ENCODE peak calls at places on chromosomes 1 and 21, in four cellular contexts. One of them, this sample, is unnamed.

GRCh38 chr21:33954395-33954794 is 38.8 kb upstream of the ATP5PO start:
- DNase-seq in PC-9: no peak
- DNase-seq in cardiac muscle cell: no peak
- DNase-seq in osteoblast: no peak
- DNase-seq in this sample: no peak

GRCh38 chr1:84834419-84835064 is 58.5 kb downstream of the LPAR3 start:
- DNase-seq in osteoblast: peak
- DNase-seq in cardiac muscle cell: no peak
- DNase-seq in PC-9: no peak
- DNase-seq in this sample: no peak

GRCh38 chr21:31343680-31344480 is at the start of gene TIAM1:
- DNase-seq in cardiac muscle cell: peak
- DNase-seq in PC-9: peak
- DNase-seq in osteoblast: peak
- DNase-seq in this sample: no peak

GRCh38 chr1:46757256-46757955 is 38.5 kb upstream of the EFCAB14 start:
- DNase-seq in osteoblast: no peak
- DNase-seq in cardiac muscle cell: no peak
- DNase-seq in PC-9: peak
- DNase-seq in this sample: no peak

GRCh38 chr1:158020877-158021630 is 27.6 kb downstream of the KIRREL1 start:
- DNase-seq in PC-9: no peak
- DNase-seq in osteoblast: no peak
- DNase-seq in cardiac muscle cell: no peak
- DNase-seq in this sample: no peak

GRCh38 chr1:33152685-33153432 is 29.0 kb downstream of the TRIM62 start:
- DNase-seq in osteoblast: peak
- DNase-seq in cardiac muscle cell: no peak
- DNase-seq in PC-9: no peak
- DNase-seq in this sample: no peak

GRCh38 chr1:201546093-201546492 is 7.2 kb downstream of the NAV1 start:
- DNase-seq in cardiac muscle cell: peak
- DNase-seq in PC-9: no peak
- DNase-seq in osteoblast: no peak
- DNase-seq in this sample: no peak

GRCh38 chr1:111422546-111423391 is 4.8 kb downstream of the OVGP1 start:
- DNase-seq in osteoblast: no peak
- DNase-seq in cardiac muscle cell: no peak
- DNase-seq in PC-9: peak
- DNase-seq in this sample: no peak

GRCh38 chr1:4650486-4650885 is 3.9 kb upstream of the AJAP1 start:
- DNase-seq in cardiac muscle cell: no peak
- DNase-seq in osteoblast: no peak
- DNase-seq in PC-9: no peak
- DNase-seq in this sample: no peak

GRCh38 chr1:116496380-116496779 is 74.4 kb downstream of the CD58 start:
- DNase-seq in PC-9: no peak
- DNase-seq in cardiac muscle cell: no peak
- DNase-seq in osteoblast: peak
- DNase-seq in this sample: no peak

GRCh38 chr1:232438476-232438875 is 191.5 kb downstream of the SIPA1L2 start:
- DNase-seq in cardiac muscle cell: no peak
- DNase-seq in osteoblast: no peak
- DNase-seq in PC-9: no peak
- DNase-seq in this sample: no peak

GRCh38 chr1:202159534-202160371 is 649 bp downstream of the PTPN7 start:
- DNase-seq in cardiac muscle cell: no peak
- DNase-seq in osteoblast: no peak
- DNase-seq in PC-9: no peak
- DNase-seq in this sample: no peak

GRCh38 chr1:172451002-172451443 is 7.2 kb upstream of the PIGC start:
- DNase-seq in osteoblast: no peak
- DNase-seq in cardiac muscle cell: no peak
- DNase-seq in PC-9: no peak
- DNase-seq in this sample: peak

GRCh38 chr1:168734946-168735345 is 5.9 kb upstream of the DPT start:
- DNase-seq in osteoblast: no peak
- DNase-seq in PC-9: no peak
- DNase-seq in cardiac muscle cell: no peak
- DNase-seq in this sample: no peak

GRCh38 chr21:45284456-45284741 is 3.3 kb downstream of the POFUT2 start:
- DNase-seq in PC-9: no peak
- DNase-seq in cardiac muscle cell: no peak
- DNase-seq in osteoblast: peak
- DNase-seq in this sample: no peak

GRCh38 chr1:111725192-111725591 is 14.0 kb downstream of the INKA2 start:
- DNase-seq in cardiac muscle cell: peak
- DNase-seq in PC-9: no peak
- DNase-seq in osteoblast: peak
- DNase-seq in this sample: no peak

GRCh38 chr1:98884864-98885263 is 119.8 kb downstream of the PLPPR5 start:
- DNase-seq in osteoblast: no peak
- DNase-seq in PC-9: no peak
- DNase-seq in cardiac muscle cell: no peak
- DNase-seq in this sample: no peak
- TF ChIP-seq CTCF in osteoblast: peak
- TF ChIP-seq CTCF in PC-9: peak
- TF ChIP-seq CTCF in cardiac muscle cell: no peak
- TF ChIP-seq CTCF in this sample: no peak

GRCh38 chr1:224328644-224329043 is 1.3 kb downstream of the NVL start:
- DNase-seq in PC-9: no peak
- DNase-seq in cardiac muscle cell: no peak
- DNase-seq in osteoblast: peak
- DNase-seq in this sample: no peak
- H3K4me3 ChIP-seq in PC-9: peak
- H3K4me3 ChIP-seq in cardiac muscle cell: no peak
- H3K4me3 ChIP-seq in osteoblast: no peak
- H3K4me3 ChIP-seq in this sample: peak

GRCh38 chr1:13583592-13583963 is at the start of gene PDPN:
- DNase-seq in cardiac muscle cell: peak
- DNase-seq in osteoblast: peak
- DNase-seq in PC-9: no peak
- DNase-seq in this sample: no peak

GRCh38 chr1:13584876-13585598 is 1.4 kb downstream of the PDPN start:
- DNase-seq in PC-9: no peak
- DNase-seq in cardiac muscle cell: no peak
- DNase-seq in osteoblast: peak
- DNase-seq in this sample: no peak

GRCh38 chr1:13582713-13583443 is 754 bp upstream of the PDPN start:
- DNase-seq in PC-9: no peak
- DNase-seq in osteoblast: peak
- DNase-seq in cardiac muscle cell: no peak
- DNase-seq in this sample: no peak

GRCh38 chr1:13585599-13585965 is 1.9 kb downstream of the PDPN start:
- DNase-seq in PC-9: no peak
- DNase-seq in cardiac muscle cell: no peak
- DNase-seq in osteoblast: peak
- DNase-seq in this sample: no peak

DNA sequence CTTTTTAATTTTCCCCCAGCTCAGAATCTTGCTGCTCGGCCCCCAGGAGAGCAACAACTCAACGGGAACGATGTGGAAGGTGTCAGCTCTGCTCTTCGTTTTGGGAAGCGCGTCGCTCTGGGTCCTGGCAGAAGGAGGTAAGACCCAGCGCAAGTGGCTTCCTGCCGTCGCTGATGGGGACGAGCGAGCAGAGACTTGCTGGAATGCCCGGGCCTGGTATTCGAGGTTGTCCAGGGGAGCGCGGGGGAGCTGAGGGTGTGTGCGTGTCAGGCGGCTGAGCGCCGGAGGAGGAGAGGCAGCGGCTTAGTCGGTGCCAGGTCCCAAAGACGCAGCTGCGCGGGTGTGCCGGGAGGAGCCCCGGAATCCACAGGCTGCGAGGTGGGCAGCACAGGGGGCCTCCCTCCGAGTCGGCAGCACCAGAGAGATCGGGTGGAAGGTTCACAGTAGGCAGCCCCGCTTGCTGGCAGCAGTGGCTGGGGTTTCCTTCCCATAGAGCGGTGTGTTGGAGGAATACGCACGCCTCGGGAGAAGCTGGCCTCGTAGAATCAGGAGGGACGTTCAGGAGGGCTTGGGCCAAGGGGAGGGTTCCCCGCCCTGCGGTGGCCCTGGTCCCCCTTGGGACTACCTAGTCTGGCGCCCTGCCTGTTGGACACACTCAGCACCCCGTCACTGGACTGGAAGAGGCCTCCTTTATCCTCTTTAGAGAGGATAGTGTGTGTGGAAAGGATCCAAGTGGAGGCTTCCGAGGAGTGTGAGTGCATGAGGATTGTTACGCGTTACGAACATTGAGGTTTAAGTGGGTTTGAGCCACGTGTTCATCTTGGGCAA is 546 bp downstream of the PDPN start:
- DNase-seq in PC-9: no peak
- DNase-seq in cardiac muscle cell: peak
- DNase-seq in osteoblast: peak
- DNase-seq in this sample: no peak
- H3K27ac ChIP-seq in PC-9: no peak
- H3K27ac ChIP-seq in cardiac muscle cell: no peak
- H3K27ac ChIP-seq in osteoblast: no peak
- H3K27ac ChIP-seq in this sample: no peak

GRCh38 chr1:206929509-206929908 is 7.8 kb upstream of the FCMR start:
- DNase-seq in cardiac muscle cell: no peak
- DNase-seq in osteoblast: no peak
- DNase-seq in PC-9: no peak
- DNase-seq in this sample: no peak
- TF ChIP-seq CTCF in cardiac muscle cell: no peak
- TF ChIP-seq CTCF in osteoblast: no peak
- TF ChIP-seq CTCF in PC-9: no peak
- TF ChIP-seq CTCF in this sample: no peak